ENCODE peak calls at places on chromosomes 2 and 18, in eight cellular contexts. T, J, Y, D, A, W, K and B are unnamed samples.

GRCh38 chr2:227228061-227228667 is 63.7 kb downstream of the COL4A3 start:
- DNase-seq in T (peak), J (no peak), Y (peak), D (peak), A (peak), W (peak), K (no peak), B (peak)

GRCh38 chr2:165720526-165720925 is 73.5 kb downstream of the GALNT3 start:
- DNase-seq in T (no peak), J (no peak), Y (no peak), D (peak), A (no peak), W (no peak), K (no peak), B (no peak)

GRCh38 chr2:159710601-159711180 is 1.6 kb upstream of the MARCHF7 start:
- DNase-seq in T (no peak), J (no peak), Y (no peak), D (no peak), A (no peak), W (no peak), K (no peak), B (no peak)

GRCh38 chr2:40348038-40348437 is 103.9 kb downstream of the SLC8A1 start:
- DNase-seq in T (no peak), J (no peak), Y (no peak), D (no peak), A (no peak), W (no peak), K (no peak), B (no peak)

GRCh38 chr2:16394072-16394985 is 271.3 kb downstream of the CYRIA start:
- DNase-seq in T (peak), J (peak), Y (no peak), D (no peak), A (no peak), W (no peak), K (no peak), B (no peak)

GRCh38 chr2:104431701-104432121 is 422.2 kb upstream of the POU3F3 start:
- DNase-seq in T (no peak), J (no peak), Y (no peak), D (no peak), A (no peak), W (no peak), K (no peak), B (no peak)

GRCh38 chr2:4258563-4258962 is 555.2 kb downstream of the DCDC2C start:
- DNase-seq in T (no peak), J (no peak), Y (no peak), D (no peak), A (no peak), W (no peak), K (no peak), B (no peak)

GRCh38 chr18:40957533-40958070 is 997.4 kb upstream of the PIK3C3 start:
- DNase-seq in T (no peak), J (no peak), Y (no peak), D (no peak), A (no peak), W (no peak), K (no peak), B (no peak)

GRCh38 chr2:113799375-113799774 is 42.9 kb upstream of the SLC35F5 start:
- DNase-seq in T (no peak), J (no peak), Y (no peak), D (no peak), A (no peak), W (no peak), K (no peak), B (no peak)

GRCh38 chr2:196479350-196479749 is 160.2 kb upstream of the CCDC150 start:
- DNase-seq in T (no peak), J (no peak), Y (no peak), D (peak), A (no peak), W (no peak), K (no peak), B (no peak)

GRCh38 chr18:11040823-11041712 is 108.3 kb downstream of the PIEZO2 start:
- DNase-seq in T (no peak), J (peak), Y (peak), D (peak), A (no peak), W (peak), K (peak), B (peak)

GRCh38 chr2:134408386-134408785 is 154.5 kb downstream of the MGAT5 start:
- DNase-seq in T (no peak), J (no peak), Y (no peak), D (no peak), A (no peak), W (no peak), K (no peak), B (no peak)

GRCh38 chr2:68236080-68236734 is 16.1 kb downstream of the PPP3R1 start:
- DNase-seq in T (no peak), J (no peak), Y (no peak), D (no peak), A (no peak), W (no peak), K (no peak), B (no peak)

GRCh38 chr2:96116879-96117533 is 635 bp upstream of the ADRA2B start:
- DNase-seq in T (peak), J (peak), Y (peak), D (peak), A (peak), W (peak), K (no peak), B (peak)

GRCh38 chr2:235024951-235025773 is 73.3 kb downstream of the SH3BP4 start:
- DNase-seq in T (peak), J (no peak), Y (peak), D (no peak), A (no peak), W (no peak), K (no peak), B (no peak)

GRCh38 chr2:57893800-57894199 is 152.8 kb upstream of the VRK2 start:
- DNase-seq in T (no peak), J (no peak), Y (no peak), D (no peak), A (no peak), W (no peak), K (no peak), B (no peak)

GRCh38 chr18:77899972-77900754 is 650.5 kb downstream of the GALR1 start:
- DNase-seq in T (peak), J (peak), Y (peak), D (peak), A (peak), W (peak), K (no peak), B (peak)

GRCh38 chr18:72830109-72830508 is 37.7 kb downstream of the NETO1 start:
- DNase-seq in T (no peak), J (peak), Y (peak), D (peak), A (peak), W (peak), K (no peak), B (peak)

GRCh38 chr2:24375349-24376087 is 15.2 kb upstream of the ITSN2 start:
- DNase-seq in T (no peak), J (no peak), Y (no peak), D (no peak), A (no peak), W (no peak), K (no peak), B (no peak)

GRCh38 chr2:3602553-3603339 is 7.8 kb downstream of the COLEC11 start:
- DNase-seq in T (no peak), J (no peak), Y (no peak), D (no peak), A (no peak), W (no peak), K (no peak), B (no peak)

GRCh38 chr2:196088209-196088608 is 19.6 kb upstream of the DNAH7 start:
- DNase-seq in T (no peak), J (no peak), Y (no peak), D (peak), A (no peak), W (no peak), K (no peak), B (no peak)

GRCh38 chr18:9694952-9695495 is 13.1 kb upstream of the RAB31 start:
- DNase-seq in T (no peak), J (no peak), Y (no peak), D (no peak), A (no peak), W (no peak), K (no peak), B (no peak)

GRCh38 chr18:63823516-63824219 is 48.5 kb downstream of the SERPINB7 start:
- DNase-seq in T (no peak), J (peak), Y (peak), D (no peak), A (peak), W (no peak), K (peak), B (peak)

DNA sequence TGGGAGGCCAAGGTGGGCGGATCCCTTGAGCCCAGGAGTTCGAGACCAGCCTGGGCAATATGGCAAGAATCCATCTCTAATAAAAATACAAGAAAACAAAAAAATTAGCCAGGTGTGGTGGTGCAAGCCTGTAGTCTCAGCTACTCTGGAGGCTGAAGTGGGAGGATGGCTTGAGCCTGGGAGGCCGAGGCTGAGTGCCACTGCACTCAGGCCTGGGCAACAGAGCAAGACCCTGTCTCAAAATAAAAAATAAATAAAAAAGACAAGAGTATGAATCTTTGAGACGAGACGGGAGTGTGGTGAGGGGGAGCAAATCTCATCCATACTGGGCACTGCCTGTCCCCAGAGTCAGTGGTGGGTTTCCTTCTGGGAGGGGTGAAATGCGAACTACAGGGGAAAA is 12.2 kb downstream of the GPR17 start:
- DNase-seq in T (no peak), J (no peak), Y (no peak), D (no peak), A (no peak), W (no peak), K (no peak), B (no peak)
- H3K27ac ChIP-seq in T (peak), J (peak), Y (no peak), D (no peak), A (peak), W (no peak), K (no peak), B (no peak)

DNA sequence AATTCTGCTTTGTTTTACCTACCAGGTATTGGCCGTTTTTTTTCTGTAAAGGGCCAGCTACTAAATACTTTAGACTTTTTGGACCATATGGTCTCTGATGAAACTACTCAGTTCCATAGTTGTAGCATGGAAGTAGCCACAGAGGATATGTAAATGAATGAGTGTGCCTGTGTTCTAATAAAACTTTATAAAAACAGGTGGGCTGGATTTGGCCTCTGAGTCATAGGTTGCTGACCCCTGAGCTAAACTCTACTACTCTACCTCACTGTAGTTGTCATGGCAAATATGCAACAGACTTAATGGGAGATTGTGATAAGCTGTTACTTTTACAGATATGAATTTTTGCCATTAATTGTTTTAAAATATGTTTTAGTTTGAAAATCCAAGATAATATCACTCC is 19.7 kb downstream of the CLIP4 start:
- DNase-seq in T (no peak), J (no peak), Y (no peak), D (no peak), A (no peak), W (no peak), K (no peak), B (no peak)
- H3K27ac ChIP-seq in T (no peak), J (no peak), Y (no peak), D (no peak), A (no peak), W (no peak), K (no peak), B (no peak)

GRCh38 chr2:239122711-239123110 is 274.8 kb downstream of the TWIST2 start:
- DNase-seq in T (peak), J (no peak), Y (no peak), D (no peak), A (no peak), W (no peak), K (no peak), B (no peak)
- H3K27ac ChIP-seq in T (no peak), J (no peak), Y (no peak), D (no peak), A (no peak), W (no peak), K (no peak), B (peak)

DNA sequence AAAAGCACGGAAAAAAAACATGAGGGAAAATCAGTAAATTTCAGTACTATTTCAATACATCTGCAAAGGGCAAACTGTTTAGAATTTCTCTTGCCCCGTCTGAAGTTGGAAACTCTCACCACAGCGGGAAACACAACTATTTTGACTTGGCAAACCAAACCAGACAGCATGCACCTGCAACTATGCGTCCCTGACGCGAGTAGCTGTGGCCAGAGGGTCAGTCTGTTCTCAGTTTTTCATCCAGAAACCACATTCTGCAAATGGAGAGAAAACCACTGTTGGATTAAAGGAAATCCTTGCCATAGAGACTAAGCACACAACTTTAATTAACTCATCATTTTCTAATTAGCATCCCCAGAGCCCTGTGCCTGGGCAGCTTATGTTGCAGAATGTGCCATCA is 415.7 kb upstream of the TCF4 start:
- DNase-seq in T (no peak), J (no peak), Y (no peak), D (no peak), A (no peak), W (no peak), K (no peak), B (no peak)
- H3K27ac ChIP-seq in T (no peak), J (no peak), Y (no peak), D (no peak), A (no peak), W (no peak), K (no peak), B (peak)

DNA sequence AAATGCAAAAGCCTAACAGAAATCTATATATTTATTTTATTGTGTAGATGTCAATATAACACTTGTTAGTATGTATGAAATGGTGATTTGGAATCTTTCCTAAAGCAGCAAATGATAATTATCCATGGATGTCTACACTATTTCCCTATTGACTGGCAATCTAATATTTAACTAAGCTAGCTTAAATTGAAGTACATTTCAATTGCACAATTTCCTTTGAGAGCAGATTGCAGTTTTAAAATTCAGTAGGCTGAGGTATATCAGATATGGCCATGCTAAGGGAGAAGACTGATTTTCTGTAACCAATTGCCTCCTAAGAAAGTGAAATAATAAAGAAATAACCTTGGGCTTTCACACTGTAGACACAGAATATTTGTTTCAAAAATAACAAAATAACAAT is 90.1 kb upstream of the KCNJ3 start:
- DNase-seq in T (no peak), J (no peak), Y (no peak), D (no peak), A (no peak), W (no peak), K (no peak), B (no peak)
- H3K27ac ChIP-seq in T (no peak), J (no peak), Y (no peak), D (no peak), A (no peak), W (no peak), K (no peak), B (no peak)

GRCh38 chr2:231643494-231643888 is 50.8 kb downstream of the TEX44 start:
- DNase-seq in T (no peak), J (no peak), Y (no peak), D (no peak), A (no peak), W (no peak), K (no peak), B (no peak)
- H3K27ac ChIP-seq in T (peak), J (peak), Y (no peak), D (peak), A (peak), W (peak), K (peak), B (no peak)